ENCODE peak calls at places on chromosomes 3 and 15, in six cellular contexts. One of them, this sample, is unnamed.

GRCh38 chr15:33587773-33588172 is 277.0 kb downstream of the RYR3 start:
- DNase-seq in A549: peak; percentile 12
- DNase-seq in Caco-2: no peak
- DNase-seq in body of pancreas: no peak
- DNase-seq in brain microvascular endothelial cell: peak; percentile 66
- DNase-seq in fibroblast of mammary gland: peak; percentile 95
- DNase-seq in this sample: peak; percentile 83

GRCh38 chr15:51093865-51094605 is 671 bp downstream of the TNFAIP8L3 start:
- DNase-seq in A549: no peak
- DNase-seq in Caco-2: no peak
- DNase-seq in body of pancreas: no peak
- DNase-seq in brain microvascular endothelial cell: no peak
- DNase-seq in fibroblast of mammary gland: no peak
- DNase-seq in this sample: peak; percentile 66

GRCh38 chr3:119690043-119690656 is 12.7 kb upstream of the CFAP91 start:
- DNase-seq in A549: peak; percentile 24
- DNase-seq in Caco-2: peak; percentile 15
- DNase-seq in body of pancreas: peak; percentile 29
- DNase-seq in brain microvascular endothelial cell: peak; percentile 32
- DNase-seq in fibroblast of mammary gland: peak; percentile 56
- DNase-seq in this sample: peak; percentile 54

GRCh38 chr15:57522148-57522547 is 69.6 kb upstream of the MYZAP start:
- DNase-seq in A549: no peak
- DNase-seq in Caco-2: no peak
- DNase-seq in body of pancreas: peak; percentile 53
- DNase-seq in brain microvascular endothelial cell: no peak
- DNase-seq in fibroblast of mammary gland: no peak
- DNase-seq in this sample: no peak

GRCh38 chr3:69082805-69083204 is 1.9 kb upstream of the ARL6IP5 start:
- DNase-seq in A549: peak; percentile 43
- DNase-seq in Caco-2: no peak
- DNase-seq in body of pancreas: peak; percentile 50
- DNase-seq in brain microvascular endothelial cell: peak; percentile 85
- DNase-seq in fibroblast of mammary gland: peak; percentile 81
- DNase-seq in this sample: peak; percentile 68

GRCh38 chr15:77418341-77419049 is 1.4 kb downstream of the PEAK1 start:
- DNase-seq in A549: peak; percentile 6
- DNase-seq in Caco-2: no peak
- DNase-seq in body of pancreas: no peak
- DNase-seq in brain microvascular endothelial cell: peak; percentile 20
- DNase-seq in fibroblast of mammary gland: peak; percentile 44
- DNase-seq in this sample: peak; percentile 57

GRCh38 chr15:43922021-43922420 is 95.2 kb downstream of the WDR76 start:
- DNase-seq in A549: no peak
- DNase-seq in Caco-2: no peak
- DNase-seq in body of pancreas: no peak
- DNase-seq in brain microvascular endothelial cell: peak; percentile 20
- DNase-seq in fibroblast of mammary gland: peak; percentile 34
- DNase-seq in this sample: no peak

GRCh38 chr15:92377083-92377789 is 16.4 kb upstream of the ST8SIA2 start:
- DNase-seq in A549: peak; percentile 47
- DNase-seq in Caco-2: no peak
- DNase-seq in body of pancreas: no peak
- DNase-seq in brain microvascular endothelial cell: peak; percentile 58
- DNase-seq in fibroblast of mammary gland: no peak
- DNase-seq in this sample: no peak

GRCh38 chr15:25776071-25776740 is 86.9 kb downstream of the ATP10A start:
- DNase-seq in A549: no peak
- DNase-seq in Caco-2: no peak
- DNase-seq in body of pancreas: no peak
- DNase-seq in brain microvascular endothelial cell: no peak
- DNase-seq in fibroblast of mammary gland: no peak
- DNase-seq in this sample: no peak

GRCh38 chr15:38440353-38441129 is 13.4 kb upstream of the FAM98B start:
- DNase-seq in A549: peak; percentile 57
- DNase-seq in Caco-2: peak; percentile 86
- DNase-seq in body of pancreas: peak; percentile 71
- DNase-seq in brain microvascular endothelial cell: peak; percentile 17
- DNase-seq in fibroblast of mammary gland: peak; percentile 61
- DNase-seq in this sample: peak; percentile 78

GRCh38 chr3:112930771-112931170 is 44.1 kb downstream of the CD200R1 start:
- DNase-seq in A549: no peak
- DNase-seq in Caco-2: no peak
- DNase-seq in body of pancreas: no peak
- DNase-seq in brain microvascular endothelial cell: peak; percentile 1
- DNase-seq in fibroblast of mammary gland: peak; percentile 3
- DNase-seq in this sample: no peak

GRCh38 chr3:47781326-47781684 is 388 bp downstream of the SMARCC1 start:
- DNase-seq in A549: peak; percentile 31
- DNase-seq in Caco-2: peak; percentile 77
- DNase-seq in body of pancreas: peak; percentile 51
- DNase-seq in brain microvascular endothelial cell: peak; percentile 16
- DNase-seq in fibroblast of mammary gland: peak; percentile 5
- DNase-seq in this sample: peak; percentile 15

GRCh38 chr3:177681156-177681555 is 483.9 kb upstream of the TBL1XR1 start:
- DNase-seq in A549: no peak
- DNase-seq in Caco-2: no peak
- DNase-seq in body of pancreas: no peak
- DNase-seq in brain microvascular endothelial cell: no peak
- DNase-seq in fibroblast of mammary gland: no peak
- DNase-seq in this sample: no peak

GRCh38 chr3:175399156-175399840 is 540.2 kb downstream of the NAALADL2 start:
- DNase-seq in A549: no peak
- DNase-seq in Caco-2: no peak
- DNase-seq in body of pancreas: no peak
- DNase-seq in brain microvascular endothelial cell: no peak
- DNase-seq in fibroblast of mammary gland: no peak
- DNase-seq in this sample: no peak

GRCh38 chr3:69182588-69183299 is 60.3 kb upstream of the LMOD3 start:
- DNase-seq in A549: no peak
- DNase-seq in Caco-2: no peak
- DNase-seq in body of pancreas: no peak
- DNase-seq in brain microvascular endothelial cell: peak; percentile 92
- DNase-seq in fibroblast of mammary gland: peak; percentile 89
- DNase-seq in this sample: peak; percentile 82

GRCh38 chr3:52053307-52054304 is 2.8 kb downstream of the DUSP7 start:
- DNase-seq in A549: no peak
- DNase-seq in Caco-2: no peak
- DNase-seq in body of pancreas: peak; percentile 16
- DNase-seq in brain microvascular endothelial cell: no peak
- DNase-seq in fibroblast of mammary gland: peak; percentile 60
- DNase-seq in this sample: peak; percentile 54

GRCh38 chr15:85394552-85395333 is 14.3 kb downstream of the AKAP13 start:
- DNase-seq in A549: no peak
- DNase-seq in Caco-2: no peak
- DNase-seq in body of pancreas: no peak
- DNase-seq in brain microvascular endothelial cell: no peak
- DNase-seq in fibroblast of mammary gland: no peak
- DNase-seq in this sample: no peak

GRCh38 chr15:63436872-63437375 is 55.3 kb upstream of the CA12 start:
- DNase-seq in A549: peak; percentile 75
- DNase-seq in Caco-2: no peak
- DNase-seq in body of pancreas: peak; percentile 80
- DNase-seq in brain microvascular endothelial cell: peak; percentile 86
- DNase-seq in fibroblast of mammary gland: peak; percentile 77
- DNase-seq in this sample: peak; percentile 89

GRCh38 chr3:133667118-133667517 is 5.4 kb upstream of the TOPBP1 start:
- DNase-seq in A549: no peak
- DNase-seq in Caco-2: no peak
- DNase-seq in body of pancreas: no peak
- DNase-seq in brain microvascular endothelial cell: no peak
- DNase-seq in fibroblast of mammary gland: no peak
- DNase-seq in this sample: no peak

GRCh38 chr15:77611767-77612166 is 20.9 kb downstream of the LINGO1 start:
- DNase-seq in A549: no peak
- DNase-seq in Caco-2: no peak
- DNase-seq in body of pancreas: peak; percentile 15
- DNase-seq in brain microvascular endothelial cell: no peak
- DNase-seq in fibroblast of mammary gland: no peak
- DNase-seq in this sample: no peak

GRCh38 chr3:42118762-42119361 is 27.7 kb downstream of the TRAK1 start:
- DNase-seq in A549: peak; percentile 63
- DNase-seq in Caco-2: peak; percentile 79
- DNase-seq in body of pancreas: peak; percentile 42
- DNase-seq in brain microvascular endothelial cell: peak; percentile 52
- DNase-seq in fibroblast of mammary gland: peak; percentile 48
- DNase-seq in this sample: peak; percentile 49

GRCh38 chr3:51706788-51707731 is at the start of gene GRM2:
- DNase-seq in A549: no peak
- DNase-seq in Caco-2: peak; percentile 88
- DNase-seq in body of pancreas: peak; percentile 90
- DNase-seq in brain microvascular endothelial cell: peak; percentile 77
- DNase-seq in fibroblast of mammary gland: peak; percentile 78
- DNase-seq in this sample: peak; percentile 90

GRCh38 chr3:9715764-9716437 is 12.3 kb downstream of the CPNE9 start:
- DNase-seq in A549: peak; percentile 78
- DNase-seq in Caco-2: peak; percentile 51
- DNase-seq in body of pancreas: peak; percentile 86
- DNase-seq in brain microvascular endothelial cell: peak; percentile 76
- DNase-seq in fibroblast of mammary gland: peak; percentile 86
- DNase-seq in this sample: peak; percentile 93

GRCh38 chr3:133662256-133662773 is 574 bp upstream of the TOPBP1 start:
- DNase-seq in A549: peak; percentile 20
- DNase-seq in Caco-2: peak; percentile 52
- DNase-seq in body of pancreas: peak; percentile 22
- DNase-seq in brain microvascular endothelial cell: peak; percentile 28
- DNase-seq in fibroblast of mammary gland: peak; percentile 33
- DNase-seq in this sample: peak; percentile 27

GRCh38 chr3:143249014-143249413 is 129.4 kb downstream of the CHST2 start:
- DNase-seq in A549: no peak
- DNase-seq in Caco-2: no peak
- DNase-seq in body of pancreas: no peak
- DNase-seq in brain microvascular endothelial cell: no peak
- DNase-seq in fibroblast of mammary gland: no peak
- DNase-seq in this sample: no peak

GRCh38 chr15:97235285-97235985 is 725.1 kb upstream of the ARRDC4 start:
- DNase-seq in A549: peak; percentile 49
- DNase-seq in Caco-2: peak; percentile 56
- DNase-seq in body of pancreas: peak; percentile 44
- DNase-seq in brain microvascular endothelial cell: peak; percentile 51
- DNase-seq in fibroblast of mammary gland: peak; percentile 55
- DNase-seq in this sample: peak; percentile 70

GRCh38 chr3:88986834-88987233 is 120.6 kb upstream of the EPHA3 start:
- DNase-seq in A549: no peak
- DNase-seq in Caco-2: no peak
- DNase-seq in body of pancreas: no peak
- DNase-seq in brain microvascular endothelial cell: peak; percentile 45
- DNase-seq in fibroblast of mammary gland: peak; percentile 38
- DNase-seq in this sample: peak; percentile 31

GRCh38 chr15:49313650-49314049 is 109.4 kb upstream of the FGF7 start:
- DNase-seq in A549: no peak
- DNase-seq in Caco-2: no peak
- DNase-seq in body of pancreas: no peak
- DNase-seq in brain microvascular endothelial cell: peak; percentile 70
- DNase-seq in fibroblast of mammary gland: peak; percentile 89
- DNase-seq in this sample: peak; percentile 84

GRCh38 chr15:42084465-42085235 is 9.7 kb downstream of the PLA2G4D start:
- DNase-seq in A549: peak; percentile 52
- DNase-seq in Caco-2: peak; percentile 81
- DNase-seq in body of pancreas: peak; percentile 62
- DNase-seq in brain microvascular endothelial cell: peak; percentile 42
- DNase-seq in fibroblast of mammary gland: peak; percentile 41
- DNase-seq in this sample: peak; percentile 62

GRCh38 chr15:101124731-101125558 is 126.9 kb downstream of the CHSY1 start:
- DNase-seq in A549: no peak
- DNase-seq in Caco-2: no peak
- DNase-seq in body of pancreas: no peak
- DNase-seq in brain microvascular endothelial cell: peak; percentile 95
- DNase-seq in fibroblast of mammary gland: peak; percentile 96
- DNase-seq in this sample: peak; percentile 89

GRCh38 chr3:124230432-124230831 is 238.5 kb upstream of the ROPN1 start:
- DNase-seq in A549: no peak
- DNase-seq in Caco-2: no peak
- DNase-seq in body of pancreas: no peak
- DNase-seq in brain microvascular endothelial cell: no peak
- DNase-seq in fibroblast of mammary gland: no peak
- DNase-seq in this sample: no peak
- H3K4me3 ChIP-seq in A549: no peak overlapping the region
- H3K4me3 ChIP-seq in Caco-2: no peak overlapping the region
- H3K4me3 ChIP-seq in body of pancreas: no peak overlapping the region
- H3K4me3 ChIP-seq in brain microvascular endothelial cell: no peak overlapping the region
- H3K4me3 ChIP-seq in fibroblast of mammary gland: no peak overlapping the region
- H3K4me3 ChIP-seq in this sample: no peak overlapping the region

DNA sequence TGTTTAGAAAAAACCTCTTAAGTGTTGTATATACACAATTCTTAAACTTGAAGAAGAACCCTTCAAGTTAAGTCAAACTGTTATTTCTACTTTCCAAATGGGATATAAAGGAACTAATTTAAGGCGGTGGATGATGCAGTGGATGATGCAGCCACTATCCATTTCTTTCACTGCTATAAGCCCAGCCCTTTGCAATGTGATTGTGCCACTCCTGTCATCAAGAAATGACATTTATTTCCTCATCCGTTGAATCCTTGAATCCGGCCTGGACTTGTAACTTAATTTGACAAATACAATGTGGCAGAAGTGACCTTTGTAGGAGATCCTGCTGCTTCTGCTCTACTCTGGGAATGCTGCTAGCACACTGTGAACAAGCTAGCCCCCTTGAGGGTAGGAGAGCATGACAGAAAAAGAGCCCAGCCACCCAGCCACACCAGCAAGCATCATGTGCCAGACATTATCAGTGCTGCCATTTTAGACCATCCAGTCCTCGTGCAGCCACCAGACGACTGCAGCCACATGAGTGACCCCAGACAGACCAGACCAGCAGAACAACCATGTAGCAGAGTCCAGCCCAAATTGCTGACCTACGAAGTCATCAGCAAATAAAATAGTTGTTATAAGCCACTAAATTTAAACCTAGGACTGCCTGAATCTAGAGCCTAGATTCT is 47.4 kb downstream of the UACA start:
- DNase-seq in A549: peak; percentile 52
- DNase-seq in Caco-2: peak; percentile 50
- DNase-seq in body of pancreas: no peak
- DNase-seq in brain microvascular endothelial cell: peak; percentile 49
- DNase-seq in fibroblast of mammary gland: no peak
- DNase-seq in this sample: no peak
- TF ChIP-seq CTCF in A549: no peak
- TF ChIP-seq CTCF in Caco-2: no peak
- TF ChIP-seq CTCF in body of pancreas: no peak
- TF ChIP-seq CTCF in brain microvascular endothelial cell: no peak
- TF ChIP-seq CTCF in fibroblast of mammary gland: no peak
- TF ChIP-seq CTCF in this sample: no peak

DNA sequence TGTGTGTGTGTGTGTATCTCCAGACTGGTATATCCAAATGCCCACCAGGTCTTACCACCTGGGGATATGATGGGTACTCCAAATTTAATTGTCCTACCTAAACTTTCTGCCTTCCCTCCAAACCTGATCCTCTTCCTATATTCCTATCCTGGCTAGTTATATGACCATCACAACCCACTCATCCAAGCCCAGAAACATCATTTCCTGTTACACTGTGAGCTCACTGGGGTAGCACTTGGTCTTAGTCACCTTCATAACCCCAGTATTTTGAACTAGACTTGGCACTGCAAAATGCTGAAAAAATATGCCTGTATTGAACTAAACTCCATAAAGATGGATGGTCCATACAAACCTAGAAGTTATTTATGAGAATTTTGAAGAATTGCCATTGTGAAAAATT is 178.8 kb upstream of the EIF1B start:
- DNase-seq in A549: no peak
- DNase-seq in Caco-2: no peak
- DNase-seq in body of pancreas: no peak
- DNase-seq in brain microvascular endothelial cell: no peak
- DNase-seq in fibroblast of mammary gland: peak; percentile 54
- DNase-seq in this sample: no peak
- H3K4me3 ChIP-seq in A549: no peak overlapping the region
- H3K4me3 ChIP-seq in Caco-2: no peak overlapping the region
- H3K4me3 ChIP-seq in body of pancreas: no peak overlapping the region
- H3K4me3 ChIP-seq in brain microvascular endothelial cell: no peak overlapping the region
- H3K4me3 ChIP-seq in fibroblast of mammary gland: no peak overlapping the region
- H3K4me3 ChIP-seq in this sample: no peak overlapping the region

GRCh38 chr3:31531992-31532586 is 636 bp upstream of the STT3B start:
- DNase-seq in A549: peak; percentile 99
- DNase-seq in Caco-2: peak; percentile 99
- DNase-seq in body of pancreas: peak; percentile 99
- DNase-seq in brain microvascular endothelial cell: peak; percentile 98
- DNase-seq in fibroblast of mammary gland: peak; percentile 98
- DNase-seq in this sample: peak; percentile 99
- TF ChIP-seq CTCF in A549: no peak
- TF ChIP-seq CTCF in Caco-2: no peak
- TF ChIP-seq CTCF in body of pancreas: no peak
- TF ChIP-seq CTCF in brain microvascular endothelial cell: no peak
- TF ChIP-seq CTCF in fibroblast of mammary gland: no peak
- TF ChIP-seq CTCF in this sample: no peak

This sample was measured in fibroblast of pulmonary artery.